ENCODE peak calls at places on chromosomes 6 and 20, in seven cellular contexts. One of them, this sample, is unnamed.

GRCh38 chr20:36264426-36265246 is 28.4 kb downstream of the AAR2 start:
- DNase-seq in fibroblast of the aortic adventitia: no peak
- DNase-seq in brain microvascular endothelial cell: no peak
- DNase-seq in GM06990: no peak
- DNase-seq in Peyer's patch: no peak
- DNase-seq in stomach: no peak
- DNase-seq in AG04449: no peak
- DNase-seq in this sample: no peak

GRCh38 chr20:9409352-9409751 is 105.0 kb upstream of the LAMP5 start:
- DNase-seq in fibroblast of the aortic adventitia: peak; percentile 64
- DNase-seq in brain microvascular endothelial cell: peak; percentile 29
- DNase-seq in GM06990: no peak
- DNase-seq in Peyer's patch: no peak
- DNase-seq in stomach: no peak
- DNase-seq in AG04449: no peak
- DNase-seq in this sample: no peak

GRCh38 chr6:153096031-153096430 is 35.1 kb downstream of the RGS17 start:
- DNase-seq in fibroblast of the aortic adventitia: no peak
- DNase-seq in brain microvascular endothelial cell: no peak
- DNase-seq in GM06990: no peak
- DNase-seq in Peyer's patch: no peak
- DNase-seq in stomach: no peak
- DNase-seq in AG04449: no peak
- DNase-seq in this sample: no peak

GRCh38 chr20:59525500-59526241 is 78.7 kb upstream of the PHACTR3 start:
- DNase-seq in fibroblast of the aortic adventitia: peak; percentile 24
- DNase-seq in brain microvascular endothelial cell: peak; percentile 40
- DNase-seq in GM06990: no peak
- DNase-seq in Peyer's patch: no peak
- DNase-seq in stomach: peak; percentile 58
- DNase-seq in AG04449: no peak
- DNase-seq in this sample: no peak

GRCh38 chr6:55490871-55491270 is 88.1 kb downstream of the HMGCLL1 start:
- DNase-seq in fibroblast of the aortic adventitia: peak; percentile 4
- DNase-seq in brain microvascular endothelial cell: no peak
- DNase-seq in GM06990: no peak
- DNase-seq in Peyer's patch: no peak
- DNase-seq in stomach: no peak
- DNase-seq in AG04449: no peak
- DNase-seq in this sample: no peak

GRCh38 chr20:33166533-33167113 is 1.3 kb upstream of the BPIFA2 start:
- DNase-seq in fibroblast of the aortic adventitia: no peak
- DNase-seq in brain microvascular endothelial cell: no peak
- DNase-seq in GM06990: no peak
- DNase-seq in Peyer's patch: no peak
- DNase-seq in stomach: no peak
- DNase-seq in AG04449: no peak
- DNase-seq in this sample: no peak

GRCh38 chr6:116969211-116969863 is 92.3 kb downstream of the RFX6 start:
- DNase-seq in fibroblast of the aortic adventitia: peak; percentile 64
- DNase-seq in brain microvascular endothelial cell: peak; percentile 34
- DNase-seq in GM06990: no peak
- DNase-seq in Peyer's patch: no peak
- DNase-seq in stomach: peak; percentile 26
- DNase-seq in AG04449: no peak
- DNase-seq in this sample: no peak

GRCh38 chr6:15793826-15794225 is 131.0 kb upstream of the DTNBP1 start:
- DNase-seq in fibroblast of the aortic adventitia: no peak
- DNase-seq in brain microvascular endothelial cell: no peak
- DNase-seq in GM06990: no peak
- DNase-seq in Peyer's patch: no peak
- DNase-seq in stomach: no peak
- DNase-seq in AG04449: no peak
- DNase-seq in this sample: no peak

GRCh38 chr20:59720013-59720412 is 115.7 kb downstream of the PHACTR3 start:
- DNase-seq in fibroblast of the aortic adventitia: no peak
- DNase-seq in brain microvascular endothelial cell: no peak
- DNase-seq in GM06990: no peak
- DNase-seq in Peyer's patch: no peak
- DNase-seq in stomach: no peak
- DNase-seq in AG04449: no peak
- DNase-seq in this sample: no peak

GRCh38 chr6:31203345-31203979 is 33.0 kb upstream of the POU5F1 start:
- DNase-seq in fibroblast of the aortic adventitia: peak; percentile 39
- DNase-seq in brain microvascular endothelial cell: peak; percentile 64
- DNase-seq in GM06990: peak; percentile 71
- DNase-seq in Peyer's patch: peak; percentile 33
- DNase-seq in stomach: no peak
- DNase-seq in AG04449: no peak
- DNase-seq in this sample: no peak

GRCh38 chr6:56954389-56955170 is at the start of gene BEND6:
- DNase-seq in fibroblast of the aortic adventitia: peak; percentile 78
- DNase-seq in brain microvascular endothelial cell: peak; percentile 64
- DNase-seq in GM06990: peak; percentile 79
- DNase-seq in Peyer's patch: no peak
- DNase-seq in stomach: peak; percentile 27
- DNase-seq in AG04449: no peak
- DNase-seq in this sample: peak; percentile 66

GRCh38 chr20:52103911-52104545 is 87.6 kb downstream of the ZFP64 start:
- DNase-seq in fibroblast of the aortic adventitia: no peak
- DNase-seq in brain microvascular endothelial cell: peak; percentile 9
- DNase-seq in GM06990: no peak
- DNase-seq in Peyer's patch: no peak
- DNase-seq in stomach: no peak
- DNase-seq in AG04449: no peak
- DNase-seq in this sample: no peak

GRCh38 chr6:5331860-5332442 is 70.6 kb downstream of the FARS2 start:
- DNase-seq in fibroblast of the aortic adventitia: no peak
- DNase-seq in brain microvascular endothelial cell: no peak
- DNase-seq in GM06990: no peak
- DNase-seq in Peyer's patch: no peak
- DNase-seq in stomach: no peak
- DNase-seq in AG04449: no peak
- DNase-seq in this sample: no peak

GRCh38 chr6:79079425-79080130 is 1.5 kb upstream of the PHIP start:
- DNase-seq in fibroblast of the aortic adventitia: peak; percentile 49
- DNase-seq in brain microvascular endothelial cell: no peak
- DNase-seq in GM06990: no peak
- DNase-seq in Peyer's patch: no peak
- DNase-seq in stomach: no peak
- DNase-seq in AG04449: no peak
- DNase-seq in this sample: no peak

GRCh38 chr6:154292855-154293519 is 63.6 kb downstream of the IPCEF1 start:
- DNase-seq in fibroblast of the aortic adventitia: peak; percentile 56
- DNase-seq in brain microvascular endothelial cell: no peak
- DNase-seq in GM06990: no peak
- DNase-seq in Peyer's patch: no peak
- DNase-seq in stomach: no peak
- DNase-seq in AG04449: peak; percentile 26
- DNase-seq in this sample: no peak

DNA sequence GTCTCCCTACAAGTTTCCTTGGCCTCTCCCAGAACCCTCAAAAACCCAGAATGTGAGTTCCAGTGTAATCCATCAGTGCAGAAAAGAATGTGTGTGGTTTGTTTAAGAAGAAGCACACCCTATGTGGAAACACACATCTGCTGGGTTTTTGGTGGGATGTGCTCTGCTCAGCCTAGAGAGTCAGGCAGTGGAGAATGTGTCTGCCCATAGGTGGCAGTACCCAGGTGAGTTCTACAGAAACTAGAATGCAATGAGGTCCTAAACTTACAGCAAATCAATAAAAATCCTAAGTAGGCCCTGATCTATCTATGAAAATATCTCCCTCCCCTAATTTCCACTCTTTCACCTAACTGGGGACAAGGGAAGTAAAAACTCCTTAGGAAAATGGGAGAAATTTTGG is 437.3 kb downstream of the DHX35 start:
- DNase-seq in fibroblast of the aortic adventitia: no peak
- DNase-seq in brain microvascular endothelial cell: no peak
- DNase-seq in GM06990: no peak
- DNase-seq in Peyer's patch: no peak
- DNase-seq in stomach: no peak
- DNase-seq in AG04449: no peak
- DNase-seq in this sample: no peak
- TF ChIP-seq CTCF in fibroblast of the aortic adventitia: no peak
- TF ChIP-seq CTCF in brain microvascular endothelial cell: no peak
- TF ChIP-seq CTCF in GM06990: peak; percentile 36
- TF ChIP-seq CTCF in Peyer's patch: no peak
- TF ChIP-seq CTCF in stomach: no peak
- TF ChIP-seq CTCF in AG04449: no peak
- TF ChIP-seq CTCF in this sample: no peak

GRCh38 chr6:157281570-157281969 is 41.7 kb downstream of the TMEM242 start:
- DNase-seq in fibroblast of the aortic adventitia: no peak
- DNase-seq in brain microvascular endothelial cell: peak; percentile 7
- DNase-seq in GM06990: no peak
- DNase-seq in Peyer's patch: no peak
- DNase-seq in stomach: peak; percentile 65
- DNase-seq in AG04449: no peak
- DNase-seq in this sample: no peak
- TF ChIP-seq CTCF in fibroblast of the aortic adventitia: peak; percentile 44
- TF ChIP-seq CTCF in brain microvascular endothelial cell: no peak
- TF ChIP-seq CTCF in GM06990: peak; percentile 21
- TF ChIP-seq CTCF in Peyer's patch: no peak
- TF ChIP-seq CTCF in stomach: no peak
- TF ChIP-seq CTCF in AG04449: peak; percentile 32
- TF ChIP-seq CTCF in this sample: peak; percentile 51

DNA sequence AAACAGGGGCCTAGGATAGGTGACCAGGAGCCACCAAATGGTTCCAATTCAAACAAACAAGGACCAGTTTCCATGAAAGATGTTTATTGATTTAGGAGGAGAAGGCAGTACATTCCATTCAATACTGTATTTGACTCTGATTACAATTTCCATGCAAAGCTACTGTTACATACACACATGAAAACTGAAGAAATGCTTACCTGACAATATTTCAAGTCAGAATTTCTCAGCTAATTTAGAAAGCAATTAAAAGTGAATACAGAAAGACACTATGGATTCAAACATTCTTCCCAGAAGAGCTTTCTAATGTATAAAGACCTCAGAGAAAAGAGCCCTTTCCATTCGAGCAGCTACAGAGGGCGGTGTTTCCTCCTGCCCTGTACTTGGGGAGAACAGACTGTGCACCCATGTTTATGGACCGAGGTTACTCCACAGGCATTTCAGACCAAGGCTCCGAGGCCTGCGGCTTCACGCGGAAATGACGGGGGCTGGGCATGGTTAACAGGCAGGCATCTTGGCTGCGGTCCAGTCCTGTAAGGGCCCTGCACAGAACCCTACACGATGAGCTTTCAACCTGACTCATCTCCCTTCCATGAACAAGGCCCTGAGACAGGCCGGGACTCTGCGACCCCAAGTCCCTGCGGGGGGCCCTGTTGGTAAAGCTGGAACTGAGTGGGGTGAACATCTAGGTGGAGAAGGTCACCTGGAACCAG is 25.7 kb upstream of the TCFL5 start:
- DNase-seq in fibroblast of the aortic adventitia: peak; percentile 66
- DNase-seq in brain microvascular endothelial cell: peak; percentile 96
- DNase-seq in GM06990: no peak
- DNase-seq in Peyer's patch: peak; percentile 34
- DNase-seq in stomach: peak; percentile 67
- DNase-seq in AG04449: peak; percentile 33
- DNase-seq in this sample: peak; percentile 89
- TF ChIP-seq CTCF in fibroblast of the aortic adventitia: no peak
- TF ChIP-seq CTCF in brain microvascular endothelial cell: peak; percentile 58
- TF ChIP-seq CTCF in GM06990: no peak
- TF ChIP-seq CTCF in Peyer's patch: no peak
- TF ChIP-seq CTCF in stomach: no peak
- TF ChIP-seq CTCF in AG04449: no peak
- TF ChIP-seq CTCF in this sample: peak; percentile 56

DNA sequence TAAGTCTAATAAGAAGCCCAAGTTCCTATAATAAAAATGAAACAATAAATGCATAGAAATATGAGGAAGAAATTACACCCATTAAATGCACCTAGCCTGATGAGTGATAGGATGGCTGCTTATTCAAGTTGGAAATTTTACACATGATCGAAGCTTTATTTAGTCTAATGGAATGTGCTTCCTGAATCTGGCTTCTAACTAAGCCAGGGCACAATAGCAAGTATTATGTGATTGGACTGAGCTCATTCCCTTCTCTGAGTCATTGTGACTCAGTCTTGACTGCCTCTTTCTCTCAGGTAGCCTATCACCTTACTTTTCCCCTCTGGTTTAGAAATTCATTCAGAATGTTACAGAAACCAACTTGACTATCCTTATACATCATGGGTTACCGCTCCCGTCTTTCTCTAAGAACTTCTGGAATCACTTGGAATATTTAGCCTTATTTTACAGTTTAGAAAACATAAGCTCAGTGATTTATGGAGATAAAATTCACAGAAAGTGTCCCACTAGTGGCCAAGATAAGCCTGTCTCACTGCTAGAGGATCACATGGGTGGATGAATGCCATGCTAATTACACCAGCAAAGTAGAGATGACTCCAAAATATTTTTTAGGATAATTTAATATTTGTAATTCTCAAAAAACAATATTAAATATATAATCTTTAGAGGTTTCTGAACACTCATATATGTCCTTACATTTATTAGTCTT is 505.3 kb upstream of the JAG1 start:
- DNase-seq in fibroblast of the aortic adventitia: peak; percentile 62
- DNase-seq in brain microvascular endothelial cell: peak; percentile 72
- DNase-seq in GM06990: no peak
- DNase-seq in Peyer's patch: no peak
- DNase-seq in stomach: no peak
- DNase-seq in AG04449: peak; percentile 21
- DNase-seq in this sample: no peak
- TF ChIP-seq CTCF in fibroblast of the aortic adventitia: no peak
- TF ChIP-seq CTCF in brain microvascular endothelial cell: peak; percentile 37
- TF ChIP-seq CTCF in GM06990: no peak
- TF ChIP-seq CTCF in Peyer's patch: no peak
- TF ChIP-seq CTCF in stomach: no peak
- TF ChIP-seq CTCF in AG04449: no peak
- TF ChIP-seq CTCF in this sample: peak; percentile 45

DNA sequence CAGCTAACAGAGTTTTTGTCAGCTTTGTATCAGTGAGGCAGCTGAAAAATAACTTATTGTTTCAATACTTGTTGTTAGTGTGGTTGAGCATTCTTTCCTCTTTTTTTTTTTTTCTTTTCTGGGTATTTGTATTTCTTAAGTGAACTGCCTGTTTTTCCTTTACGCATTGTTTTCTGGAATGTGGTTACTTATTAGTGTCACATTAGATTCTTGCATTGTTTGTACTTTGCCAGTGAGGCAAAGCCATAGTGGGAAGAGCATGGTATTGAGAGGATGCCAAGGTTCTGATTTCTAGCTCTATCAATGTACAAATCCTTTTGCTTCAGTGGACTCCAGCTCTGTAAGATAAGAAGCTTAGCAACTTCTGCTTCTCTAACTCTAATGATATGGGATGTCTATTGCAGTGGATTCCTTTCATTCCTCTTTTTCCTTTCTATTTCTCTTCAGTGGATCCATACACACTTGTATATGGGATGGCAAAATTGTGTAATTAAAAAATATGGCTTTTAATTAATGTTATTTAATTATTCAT is 3.9 kb downstream of the CDKAL1 start:
- DNase-seq in fibroblast of the aortic adventitia: no peak
- DNase-seq in brain microvascular endothelial cell: no peak
- DNase-seq in GM06990: no peak
- DNase-seq in Peyer's patch: no peak
- DNase-seq in stomach: no peak
- DNase-seq in AG04449: no peak
- DNase-seq in this sample: no peak
- TF ChIP-seq CTCF in fibroblast of the aortic adventitia: no peak
- TF ChIP-seq CTCF in brain microvascular endothelial cell: no peak
- TF ChIP-seq CTCF in GM06990: no peak
- TF ChIP-seq CTCF in Peyer's patch: no peak
- TF ChIP-seq CTCF in stomach: no peak
- TF ChIP-seq CTCF in AG04449: no peak
- TF ChIP-seq CTCF in this sample: no peak